ENCODE peak calls at places on chromosomes 7 and 10, in ten cellular contexts. O is breast epithelium; Q is SJSA1; A is hepatocyte; P is lower lobe of right lung; N is CD8-positive, alpha-beta T cell; D is left ventricle myocardium inferior; I is HCT116; H is ovary; E is aorta. B is an unnamed sample. For H3K4me1, the result is how much of the 10 kb centered on the place peaks cover.

GRCh38 chr10:68154211-68154497 is 44.9 kb downstream of the MYPN start:
- DNase-seq in O (no peak), Q (no peak), A (no peak), P (no peak), N (no peak), D (peak), I (no peak), H (peak), E (no peak), B (peak)

GRCh38 chr7:39721919-39722597 is 98.7 kb downstream of the RALA start:
- DNase-seq in O (no peak), Q (no peak), A (no peak), P (no peak), N (no peak), D (no peak), I (no peak), H (no peak), E (no peak), B (no peak)

GRCh38 chr10:107831772-107832171 is 667.3 kb upstream of the SORCS1 start:
- DNase-seq in O (no peak), Q (no peak), A (no peak), P (no peak), N (no peak), D (no peak), I (no peak), H (no peak), E (no peak), B (no peak)

GRCh38 chr7:31104361-31105255 is 52.5 kb downstream of the ADCYAP1R1 start:
- DNase-seq in O (no peak), Q (peak), A (no peak), P (no peak), N (no peak), D (no peak), I (no peak), H (peak), E (peak), B (no peak)

GRCh38 chr10:10777279-10777678 is 240.4 kb upstream of the CELF2 start:
- DNase-seq in O (no peak), Q (no peak), A (no peak), P (no peak), N (no peak), D (no peak), I (no peak), H (no peak), E (no peak), B (no peak)

GRCh38 chr7:70615066-70615465 is 516.9 kb upstream of the GALNT17 start:
- DNase-seq in O (peak), Q (no peak), A (no peak), P (no peak), N (no peak), D (no peak), I (no peak), H (no peak), E (no peak), B (no peak)

GRCh38 chr10:48580236-48580635 is 24.6 kb downstream of the ARHGAP22 start:
- DNase-seq in O (no peak), Q (no peak), A (no peak), P (no peak), N (no peak), D (no peak), I (no peak), H (no peak), E (no peak), B (no peak)

GRCh38 chr10:33939892-33940291 is 605.4 kb upstream of the NRP1 start:
- DNase-seq in O (peak), Q (no peak), A (no peak), P (no peak), N (no peak), D (no peak), I (no peak), H (no peak), E (no peak), B (no peak)

GRCh38 chr7:44288381-44288685 is 37.1 kb downstream of the CAMK2B start:
- DNase-seq in O (no peak), Q (no peak), A (no peak), P (no peak), N (no peak), D (no peak), I (no peak), H (peak), E (no peak), B (no peak)

GRCh38 chr7:101114492-101114891 is 12.4 kb upstream of the SERPINE1 start:
- DNase-seq in O (no peak), Q (peak), A (no peak), P (no peak), N (no peak), D (no peak), I (no peak), H (no peak), E (peak), B (no peak)

GRCh38 chr7:42407828-42408227 is 170.8 kb upstream of the GLI3 start:
- DNase-seq in O (no peak), Q (no peak), A (no peak), P (no peak), N (no peak), D (no peak), I (no peak), H (no peak), E (no peak), B (no peak)

GRCh38 chr7:44473295-44473694 is 17.2 kb downstream of the NUDCD3 start:
- DNase-seq in O (no peak), Q (no peak), A (peak), P (no peak), N (no peak), D (no peak), I (no peak), H (no peak), E (no peak), B (no peak)

GRCh38 chr7:101990811-101991418 is 173.5 kb downstream of the CUX1 start:
- DNase-seq in O (no peak), Q (no peak), A (no peak), P (no peak), N (no peak), D (no peak), I (no peak), H (no peak), E (no peak), B (no peak)

GRCh38 chr10:2908851-2909630 is 158.3 kb upstream of the PFKP start:
- DNase-seq in O (no peak), Q (no peak), A (no peak), P (no peak), N (no peak), D (no peak), I (no peak), H (no peak), E (no peak), B (no peak)

GRCh38 chr7:157228864-157229422 is 90.2 kb downstream of the UBE3C start:
- DNase-seq in O (no peak), Q (peak), A (peak), P (no peak), N (peak), D (no peak), I (no peak), H (no peak), E (no peak), B (no peak)

GRCh38 chr7:107874605-107875446 is 16.2 kb upstream of the DLD start:
- DNase-seq in O (no peak), Q (peak), A (peak), P (no peak), N (peak), D (no peak), I (peak), H (peak), E (no peak), B (peak)

GRCh38 chr10:78765726-78766335 is 302.9 kb upstream of the ZMIZ1 start:
- DNase-seq in O (no peak), Q (no peak), A (no peak), P (no peak), N (no peak), D (no peak), I (no peak), H (no peak), E (no peak), B (no peak)

GRCh38 chr7:823639-824038 is 8.6 kb upstream of the SUN1 start:
- DNase-seq in O (no peak), Q (no peak), A (no peak), P (no peak), N (no peak), D (no peak), I (no peak), H (no peak), E (no peak), B (peak)

GRCh38 chr10:43226441-43226840 is 40.4 kb downstream of the RASGEF1A start:
- DNase-seq in O (no peak), Q (peak), A (no peak), P (peak), N (no peak), D (no peak), I (no peak), H (peak), E (peak), B (peak)

GRCh38 chr7:95440394-95441038 is 5.7 kb upstream of the PON2 start:
- DNase-seq in O (no peak), Q (no peak), A (peak), P (no peak), N (no peak), D (no peak), I (no peak), H (no peak), E (no peak), B (no peak)
- H3K4me1 ChIP-seq in O (under half), Q (under half), A (under half), P (under half), N (under half), D (under half), I (under half), H (under half), E (under half), B (under half)

DNA sequence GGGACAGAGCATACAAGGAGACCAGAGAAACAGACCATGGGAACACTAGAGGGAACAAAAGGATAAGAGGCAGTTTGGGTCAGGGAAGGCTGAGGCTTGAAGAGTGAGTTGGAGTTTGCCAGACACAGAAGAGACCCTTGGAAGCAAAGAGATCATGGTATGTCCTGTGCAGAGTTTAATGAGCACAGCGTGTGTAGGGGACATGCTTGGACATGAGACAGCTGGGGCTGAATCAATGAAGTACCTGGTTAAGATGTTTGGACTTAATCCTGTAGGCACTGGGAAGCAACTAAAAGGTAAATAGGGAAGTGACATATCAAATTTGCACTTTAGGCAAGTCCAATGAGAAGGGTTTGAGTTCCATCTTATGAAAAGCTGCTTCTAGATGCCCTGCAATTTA is 79.6 kb downstream of the KIAA1217 start:
- DNase-seq in O (no peak), Q (no peak), A (no peak), P (no peak), N (no peak), D (no peak), I (no peak), H (no peak), E (no peak), B (no peak)
- H3K4me1 ChIP-seq in O (under half), Q (under half), A (under half), P (under half), N (under half), D (under half), I (under half), H (under half), E (under half), B (under half)

GRCh38 chr10:21513035-21513434 is 12.4 kb downstream of the SKIDA1 start:
- DNase-seq in O (no peak), Q (no peak), A (no peak), P (no peak), N (no peak), D (no peak), I (no peak), H (no peak), E (no peak), B (no peak)

GRCh38 chr10:21508987-21509334 is 16.5 kb downstream of the SKIDA1 start:
- DNase-seq in O (no peak), Q (no peak), A (no peak), P (no peak), N (no peak), D (no peak), I (no peak), H (no peak), E (no peak), B (no peak)

GRCh38 chr10:21509391-21510217 is 15.9 kb downstream of the SKIDA1 start:
- DNase-seq in O (no peak), Q (no peak), A (no peak), P (no peak), N (no peak), D (no peak), I (no peak), H (no peak), E (no peak), B (no peak)

GRCh38 chr10:21511931-21512330 is 13.6 kb downstream of the SKIDA1 start:
- DNase-seq in O (no peak), Q (no peak), A (no peak), P (no peak), N (no peak), D (no peak), I (no peak), H (no peak), E (no peak), B (no peak)

GRCh38 chr10:21510218-21511070 is 15.0 kb downstream of the SKIDA1 start:
- DNase-seq in O (no peak), Q (no peak), A (no peak), P (no peak), N (no peak), D (no peak), I (no peak), H (peak), E (no peak), B (no peak)
- H3K4me1 ChIP-seq in O (under half), Q (under half), A (half or more), P (under half), N (under half), D (under half), I (under half), H (under half), E (under half), B (under half)

DNA sequence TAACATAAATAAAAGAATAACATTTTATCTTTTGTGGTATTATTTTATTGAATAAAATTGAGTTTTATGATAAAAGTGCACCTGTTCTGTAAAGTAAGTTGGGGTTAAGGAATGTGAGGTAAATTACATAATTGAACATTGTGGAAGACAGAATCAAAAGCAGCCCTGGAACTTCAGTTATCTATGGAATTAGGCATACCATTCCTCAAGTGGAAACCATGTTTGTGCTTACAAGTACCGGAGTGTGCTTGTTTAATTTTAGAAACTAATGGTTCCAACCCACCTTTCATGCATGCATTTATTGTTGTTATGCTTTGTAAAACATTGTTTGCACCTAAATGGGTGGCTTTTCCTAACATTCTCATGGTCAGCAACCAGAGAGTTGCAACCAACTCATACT is 28.0 kb downstream of the RBM17 start:
- DNase-seq in O (no peak), Q (no peak), A (no peak), P (no peak), N (no peak), D (no peak), I (no peak), H (no peak), E (no peak), B (no peak)
- H3K4me1 ChIP-seq in O (under half), Q (under half), A (under half), P (under half), N (under half), D (under half), I (under half), H (under half), E (under half), B (under half)